ENCODE peak calls at places on chromosomes 5 and 9, in five cellular contexts. One of them, this sample, is unnamed.
A peak's percentile ranks its signal among the peaks of the same experiment; 100 is the strongest.

GRCh38 chr5:156312897-156313680 is 13.9 kb upstream of the SGCD start:
- DNase-seq in anterior cingulate cortex: no peak
- DNase-seq in heart right ventricle: no peak
- DNase-seq in small intestine: no peak
- DNase-seq in nucleus accumbens: no peak
- DNase-seq in this sample: no peak

GRCh38 chr5:127685662-127686061 is 17.5 kb upstream of the CCDC192 start:
- DNase-seq in anterior cingulate cortex: no peak
- DNase-seq in heart right ventricle: no peak
- DNase-seq in small intestine: no peak
- DNase-seq in nucleus accumbens: no peak
- DNase-seq in this sample: no peak

GRCh38 chr9:14924821-14925220 is 14.6 kb upstream of the FREM1 start:
- DNase-seq in anterior cingulate cortex: no peak
- DNase-seq in heart right ventricle: no peak
- DNase-seq in small intestine: no peak
- DNase-seq in nucleus accumbens: no peak
- DNase-seq in this sample: no peak

GRCh38 chr9:69857131-69857530 is 36.5 kb downstream of the CFAP95 start:
- DNase-seq in anterior cingulate cortex: no peak
- DNase-seq in heart right ventricle: no peak
- DNase-seq in small intestine: no peak
- DNase-seq in nucleus accumbens: no peak
- DNase-seq in this sample: no peak

GRCh38 chr5:135120951-135121350 is 86.9 kb upstream of the PITX1 start:
- DNase-seq in anterior cingulate cortex: no peak
- DNase-seq in heart right ventricle: no peak
- DNase-seq in small intestine: no peak
- DNase-seq in nucleus accumbens: no peak
- DNase-seq in this sample: no peak

GRCh38 chr5:67799732-67800234 is 415.8 kb upstream of the PIK3R1 start:
- DNase-seq in anterior cingulate cortex: no peak
- DNase-seq in heart right ventricle: peak; percentile 9
- DNase-seq in small intestine: no peak
- DNase-seq in nucleus accumbens: no peak
- DNase-seq in this sample: no peak

GRCh38 chr9:35650341-35651158 is at the start of gene SIT1:
- DNase-seq in anterior cingulate cortex: no peak
- DNase-seq in heart right ventricle: no peak
- DNase-seq in small intestine: no peak
- DNase-seq in nucleus accumbens: no peak
- DNase-seq in this sample: no peak

GRCh38 chr5:127536687-127537086 is 19.2 kb downstream of the PRRC1 start:
- DNase-seq in anterior cingulate cortex: no peak
- DNase-seq in heart right ventricle: no peak
- DNase-seq in small intestine: no peak
- DNase-seq in nucleus accumbens: no peak
- DNase-seq in this sample: no peak

GRCh38 chr5:179257190-179257741 is 88.0 kb downstream of the ADAMTS2 start:
- DNase-seq in anterior cingulate cortex: no peak
- DNase-seq in heart right ventricle: no peak
- DNase-seq in small intestine: no peak
- DNase-seq in nucleus accumbens: no peak
- DNase-seq in this sample: peak; percentile 78

GRCh38 chr9:126347911-126348760 is 21.5 kb downstream of the MVB12B start:
- DNase-seq in anterior cingulate cortex: peak; percentile 35
- DNase-seq in heart right ventricle: no peak
- DNase-seq in small intestine: no peak
- DNase-seq in nucleus accumbens: no peak
- DNase-seq in this sample: no peak

GRCh38 chr5:192970-193831 is 1.9 kb downstream of the LRRC14B start:
- DNase-seq in anterior cingulate cortex: no peak
- DNase-seq in heart right ventricle: no peak
- DNase-seq in small intestine: no peak
- DNase-seq in nucleus accumbens: no peak
- DNase-seq in this sample: no peak

GRCh38 chr5:80804332-80804731 is 149.5 kb upstream of the DHFR start:
- DNase-seq in anterior cingulate cortex: no peak
- DNase-seq in heart right ventricle: no peak
- DNase-seq in small intestine: no peak
- DNase-seq in nucleus accumbens: no peak
- DNase-seq in this sample: no peak

GRCh38 chr5:43635374-43635773 is 32.4 kb downstream of the NNT start:
- DNase-seq in anterior cingulate cortex: no peak
- DNase-seq in heart right ventricle: no peak
- DNase-seq in small intestine: no peak
- DNase-seq in nucleus accumbens: no peak
- DNase-seq in this sample: no peak

GRCh38 chr5:28468121-28468520 is 1429.7 kb upstream of the CDH9 start:
- DNase-seq in anterior cingulate cortex: no peak
- DNase-seq in heart right ventricle: no peak
- DNase-seq in small intestine: no peak
- DNase-seq in nucleus accumbens: no peak
- DNase-seq in this sample: no peak

GRCh38 chr5:83528439-83528769 is 56.9 kb downstream of the VCAN start:
- DNase-seq in anterior cingulate cortex: no peak
- DNase-seq in heart right ventricle: no peak
- DNase-seq in small intestine: no peak
- DNase-seq in nucleus accumbens: no peak
- DNase-seq in this sample: no peak

GRCh38 chr9:133115604-133116345 is 5.3 kb downstream of the RALGDS start:
- DNase-seq in anterior cingulate cortex: no peak
- DNase-seq in heart right ventricle: peak; percentile 19
- DNase-seq in small intestine: no peak
- DNase-seq in nucleus accumbens: no peak
- DNase-seq in this sample: no peak

GRCh38 chr9:20290287-20290686 is 332.0 kb downstream of the MLLT3 start:
- DNase-seq in anterior cingulate cortex: peak; percentile 11
- DNase-seq in heart right ventricle: no peak
- DNase-seq in small intestine: no peak
- DNase-seq in nucleus accumbens: no peak
- DNase-seq in this sample: no peak

GRCh38 chr9:109113892-109114609 is 5.7 kb downstream of the TMEM245 start:
- DNase-seq in anterior cingulate cortex: no peak
- DNase-seq in heart right ventricle: no peak
- DNase-seq in small intestine: no peak
- DNase-seq in nucleus accumbens: no peak
- DNase-seq in this sample: no peak

GRCh38 chr9:21994526-21994995 is at the start of gene CDKN2B-AS1:
- DNase-seq in anterior cingulate cortex: peak; percentile 42
- DNase-seq in heart right ventricle: peak; percentile 43
- DNase-seq in small intestine: peak; percentile 37
- DNase-seq in nucleus accumbens: no peak
- DNase-seq in this sample: peak; percentile 85

GRCh38 chr5:143349127-143349526 is 54.4 kb downstream of the NR3C1 start:
- DNase-seq in anterior cingulate cortex: no peak
- DNase-seq in heart right ventricle: no peak
- DNase-seq in small intestine: no peak
- DNase-seq in nucleus accumbens: no peak
- DNase-seq in this sample: no peak

GRCh38 chr5:50445281-50445949 is 4.3 kb upstream of the EMB start:
- DNase-seq in anterior cingulate cortex: no peak
- DNase-seq in heart right ventricle: no peak
- DNase-seq in small intestine: peak; percentile 47
- DNase-seq in nucleus accumbens: no peak
- DNase-seq in this sample: no peak

GRCh38 chr9:73129941-73130695 is 21.5 kb upstream of the ANXA1 start:
- DNase-seq in anterior cingulate cortex: no peak
- DNase-seq in heart right ventricle: no peak
- DNase-seq in small intestine: no peak
- DNase-seq in nucleus accumbens: no peak
- DNase-seq in this sample: no peak

GRCh38 chr5:133814152-133814551 is 154.3 kb downstream of the C5orf15 start:
- DNase-seq in anterior cingulate cortex: no peak
- DNase-seq in heart right ventricle: no peak
- DNase-seq in small intestine: no peak
- DNase-seq in nucleus accumbens: no peak
- DNase-seq in this sample: no peak

GRCh38 chr5:39019231-39019630 is 55.0 kb downstream of the RICTOR start:
- DNase-seq in anterior cingulate cortex: no peak
- DNase-seq in heart right ventricle: no peak
- DNase-seq in small intestine: no peak
- DNase-seq in nucleus accumbens: no peak
- DNase-seq in this sample: no peak

GRCh38 chr9:33227741-33228140 is 12.2 kb upstream of the SPINK4 start:
- DNase-seq in anterior cingulate cortex: no peak
- DNase-seq in heart right ventricle: no peak
- DNase-seq in small intestine: no peak
- DNase-seq in nucleus accumbens: no peak
- DNase-seq in this sample: no peak

GRCh38 chr5:107324071-107324470 is 346.7 kb downstream of the EFNA5 start:
- DNase-seq in anterior cingulate cortex: no peak
- DNase-seq in heart right ventricle: no peak
- DNase-seq in small intestine: no peak
- DNase-seq in nucleus accumbens: no peak
- DNase-seq in this sample: no peak

GRCh38 chr9:79809931-79810330 is 238.2 kb downstream of the TLE4 start:
- DNase-seq in anterior cingulate cortex: no peak
- DNase-seq in heart right ventricle: no peak
- DNase-seq in small intestine: no peak
- DNase-seq in nucleus accumbens: no peak
- DNase-seq in this sample: no peak

GRCh38 chr5:15727375-15727774 is 227.4 kb downstream of the FBXL7 start:
- DNase-seq in anterior cingulate cortex: no peak
- DNase-seq in heart right ventricle: no peak
- DNase-seq in small intestine: no peak
- DNase-seq in nucleus accumbens: no peak
- DNase-seq in this sample: no peak

GRCh38 chr5:54643679-54644078 is 126.1 kb downstream of the SNX18 start:
- DNase-seq in anterior cingulate cortex: no peak
- DNase-seq in heart right ventricle: no peak
- DNase-seq in small intestine: no peak
- DNase-seq in nucleus accumbens: no peak
- DNase-seq in this sample: no peak

GRCh38 chr5:93433422-93433821 is 147.6 kb downstream of the NR2F1-AS1 start:
- DNase-seq in anterior cingulate cortex: no peak
- DNase-seq in heart right ventricle: no peak
- DNase-seq in small intestine: no peak
- DNase-seq in nucleus accumbens: no peak
- DNase-seq in this sample: no peak

GRCh38 chr9:19631181-19631580 is 157.7 kb downstream of the SLC24A2 start:
- DNase-seq in anterior cingulate cortex: no peak
- DNase-seq in heart right ventricle: no peak
- DNase-seq in small intestine: no peak
- DNase-seq in nucleus accumbens: no peak
- DNase-seq in this sample: no peak

GRCh38 chr5:112142769-112143270 is 276.3 kb downstream of the EPB41L4A start:
- DNase-seq in anterior cingulate cortex: no peak
- DNase-seq in heart right ventricle: no peak
- DNase-seq in small intestine: peak; percentile 3
- DNase-seq in nucleus accumbens: no peak
- DNase-seq in this sample: no peak